ENCODE peak calls at places on chromosome 19, in five cellular contexts. V is AG10803, T is endothelial cell of umbilical vein, E is neural progenitor cell, G is upper lobe of left lung. K is an unnamed sample.

GRCh38 chr19:13019330-13019729 is 24.1 kb downstream of the NFIX start:
- DNase-seq in V (no peak), T (no peak), E (no peak), G (no peak), K (no peak)

GRCh38 chr19:54517483-54517882 is 14.9 kb downstream of the LAIR2 start:
- DNase-seq in V (peak; percentile 1), T (peak; percentile 52), E (peak; percentile 60), G (no peak), K (peak; percentile 68)

GRCh38 chr19:38664503-38665211 is 17.2 kb downstream of the ACTN4 start:
- DNase-seq in V (no peak), T (peak; percentile 23), E (no peak), G (no peak), K (no peak)

GRCh38 chr19:13684021-13684420 is 80.3 kb upstream of the MRI1 start:
- DNase-seq in V (no peak), T (no peak), E (no peak), G (no peak), K (no peak)

GRCh38 chr19:10533656-10534386 is 9.9 kb upstream of the ATG4D start:
- DNase-seq in V (peak; percentile 96), T (peak; percentile 7), E (no peak), G (no peak), K (no peak)

GRCh38 chr19:10858204-10858828 is 10.1 kb downstream of the C19orf38 start:
- DNase-seq in V (no peak), T (peak; percentile 38), E (peak; percentile 72), G (no peak), K (peak; percentile 34)

GRCh38 chr19:45016388-45017314 is 15.4 kb downstream of the RELB start:
- DNase-seq in V (peak; percentile 84), T (peak; percentile 74), E (peak; percentile 79), G (peak; percentile 36), K (peak; percentile 75)

GRCh38 chr19:51803965-51804364 is 9.0 kb downstream of the FPR3 start:
- DNase-seq in V (no peak), T (no peak), E (no peak), G (no peak), K (no peak)

GRCh38 chr19:49890349-49891311 is 6.1 kb downstream of the IL4I1 start:
- DNase-seq in V (no peak), T (no peak), E (peak; percentile 82), G (peak; percentile 53), K (peak; percentile 37)

GRCh38 chr19:10329555-10329954 is 3.8 kb downstream of the RAVER1 start:
- DNase-seq in V (no peak), T (no peak), E (no peak), G (no peak), K (no peak)

GRCh38 chr19:8468761-8469458 is 24.1 kb downstream of the HNRNPM start:
- DNase-seq in V (peak; percentile 63), T (no peak), E (no peak), G (no peak), K (no peak)

GRCh38 chr19:29671393-29672076 is 6.3 kb downstream of the PLEKHF1 start:
- DNase-seq in V (no peak), T (peak; percentile 4), E (no peak), G (peak; percentile 72), K (peak; percentile 81)

GRCh38 chr19:35641515-35642151 is at the start of gene ETV2:
- DNase-seq in V (no peak), T (peak; percentile 40), E (peak; percentile 61), G (peak; percentile 26), K (peak; percentile 47)

GRCh38 chr19:10408511-10409291 is 5.4 kb upstream of the CDC37 start:
- DNase-seq in V (no peak), T (no peak), E (no peak), G (peak; percentile 76), K (peak; percentile 64)

GRCh38 chr19:13047374-13047773 is 52.1 kb downstream of the NFIX start:
- DNase-seq in V (no peak), T (no peak), E (no peak), G (no peak), K (no peak)

GRCh38 chr19:9936151-9937000 is at the start of gene OLFM2:
- DNase-seq in V (no peak), T (no peak), E (peak; percentile 90), G (no peak), K (no peak)

GRCh38 chr19:8811315-8812172 is 20.6 kb downstream of the ZNF558 start:
- DNase-seq in V (peak; percentile 4), T (no peak), E (no peak), G (no peak), K (no peak)

GRCh38 chr19:11457831-11458230 is 22.4 kb downstream of the PRKCSH start:
- DNase-seq in V (no peak), T (no peak), E (no peak), G (no peak), K (no peak)

GRCh38 chr19:47895165-47895782 is 9.2 kb upstream of the SULT2A1 start:
- DNase-seq in V (no peak), T (no peak), E (no peak), G (no peak), K (no peak)

GRCh38 chr19:14091086-14091884 is 734 bp upstream of the SAMD1 start:
- DNase-seq in V (peak; percentile 60), T (peak; percentile 66), E (no peak), G (peak; percentile 81), K (peak; percentile 67)

GRCh38 chr19:54172764-54173699 is at the start of gene TMC4:
- DNase-seq in V (peak; percentile 24), T (no peak), E (no peak), G (peak; percentile 90), K (no peak)

GRCh38 chr19:27865927-27866777 is 1346.8 kb downstream of the UQCRFS1 start:
- DNase-seq in V (no peak), T (no peak), E (no peak), G (no peak), K (no peak)

GRCh38 chr19:32862741-32863140 is 6.8 kb downstream of the SLC7A9 start:
- DNase-seq in V (no peak), T (no peak), E (no peak), G (peak; percentile 0), K (no peak)

GRCh38 chr19:45130888-45131615 is 29.7 kb downstream of the NKPD1 start:
- DNase-seq in V (no peak), T (peak; percentile 6), E (peak; percentile 43), G (no peak), K (no peak)

GRCh38 chr19:29547361-29547960 is 21.7 kb downstream of the VSTM2B start:
- DNase-seq in V (no peak), T (no peak), E (no peak), G (peak; percentile 8), K (no peak)

GRCh38 chr19:48133094-48133493 is 22.5 kb upstream of the PLA2G4C start:
- DNase-seq in V (no peak), T (no peak), E (no peak), G (no peak), K (no peak)

GRCh38 chr19:50362656-50363424 is 2.6 kb downstream of the NAPSA start:
- DNase-seq in V (no peak), T (no peak), E (no peak), G (peak; percentile 72), K (no peak)

DNA sequence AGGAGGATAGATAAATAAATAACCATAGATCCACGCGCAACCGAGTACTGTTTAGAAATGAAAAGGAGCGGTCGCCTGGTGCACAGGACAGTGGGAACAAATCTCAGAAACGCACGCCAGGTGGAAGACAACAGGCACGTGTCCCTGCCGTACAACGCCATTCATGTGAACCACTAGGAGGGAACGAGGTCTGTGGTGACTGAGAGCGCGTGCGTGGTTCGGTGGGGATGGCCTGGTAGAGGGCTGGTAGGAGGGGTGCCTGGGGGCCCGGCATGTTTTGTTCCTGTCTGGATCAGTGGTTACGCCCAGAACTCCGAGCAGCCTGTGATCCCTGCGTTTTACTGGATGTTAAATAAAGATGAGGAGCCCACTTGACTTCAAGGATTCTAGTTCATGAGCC is 111.9 kb downstream of the KDM4B start:
- DNase-seq in V (no peak), T (no peak), E (no peak), G (no peak), K (no peak)
- TF ChIP-seq CTCF in V (no peak), T (no peak), E (no peak), G (no peak), K (no peak)

DNA sequence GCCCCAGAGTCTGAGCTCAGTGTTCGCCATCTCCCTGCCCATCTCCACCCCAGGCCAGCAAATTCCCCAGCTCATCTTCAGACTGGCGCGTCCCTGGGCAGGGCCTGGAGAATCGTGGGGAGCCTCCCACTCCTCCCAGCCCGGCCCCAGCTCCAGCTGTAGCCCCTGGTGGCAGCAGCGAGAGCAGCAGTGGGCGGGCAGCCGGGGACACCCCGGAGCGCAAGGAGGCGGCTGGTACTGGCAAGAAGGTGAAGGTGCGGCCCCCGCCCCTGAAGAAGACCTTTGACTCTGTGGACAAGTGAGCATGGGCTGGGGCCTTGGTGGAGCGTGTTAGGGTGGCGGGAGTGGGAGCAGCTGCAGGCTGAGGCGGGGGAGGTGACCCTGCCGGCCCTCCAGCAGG is 8.4 kb upstream of the PRR19 start:
- DNase-seq in V (no peak), T (no peak), E (peak; percentile 29), G (no peak), K (no peak)
- TF ChIP-seq CTCF in V (no peak), T (peak; percentile 10), E (no peak), G (no peak), K (no peak)

GRCh38 chr19:1717970-1718264 is 35.4 kb upstream of the ONECUT3 start:
- DNase-seq in V (no peak), T (no peak), E (no peak), G (no peak), K (no peak)
- TF ChIP-seq CTCF in V (no peak), T (no peak), E (no peak), G (no peak), K (no peak)

DNA sequence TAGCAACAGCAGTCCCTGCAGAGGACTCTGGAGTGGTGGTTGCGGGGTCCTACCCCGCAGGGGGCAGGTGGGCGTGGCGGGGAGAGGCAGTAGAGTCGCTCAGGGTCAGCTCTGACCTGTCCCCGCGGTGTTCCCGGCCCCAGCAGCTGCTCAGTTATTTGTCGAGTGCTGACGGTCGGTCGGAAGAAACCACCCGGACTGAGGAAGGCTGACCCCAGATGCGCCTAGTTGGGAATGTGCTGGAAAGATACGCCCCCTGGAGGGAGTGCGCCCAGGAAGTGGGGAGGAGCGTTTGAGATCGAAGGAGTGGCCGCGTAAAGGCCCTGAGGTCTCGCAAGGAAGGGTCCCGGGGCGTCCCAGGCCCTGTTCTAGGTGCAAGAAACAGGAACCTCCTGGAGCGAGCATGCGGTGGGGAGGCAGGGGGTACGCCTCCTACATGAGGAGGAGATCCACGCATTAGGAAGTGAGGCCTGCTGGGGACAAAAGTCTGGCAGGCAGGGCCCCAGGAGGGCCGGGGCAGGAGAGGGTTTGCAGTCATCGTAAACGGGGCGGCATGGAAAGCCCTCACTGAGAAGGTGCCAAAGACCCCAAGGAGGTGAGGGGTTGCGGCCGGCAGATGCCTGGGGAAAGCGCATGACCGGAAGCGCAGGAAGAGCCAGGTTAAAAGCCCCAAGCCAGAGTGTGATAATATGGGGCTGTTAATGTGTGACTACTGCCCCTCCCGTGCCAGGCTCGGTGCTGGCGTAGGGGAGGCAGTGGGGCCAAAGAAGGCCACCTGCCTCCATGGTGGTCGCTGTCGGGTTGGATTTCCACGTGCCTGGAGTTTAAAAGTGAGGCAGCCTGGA is 9.1 kb downstream of the CCDC8 start:
- DNase-seq in V (peak; percentile 48), T (no peak), E (peak; percentile 40), G (peak; percentile 40), K (no peak)
- TF ChIP-seq CTCF in V (peak; percentile 49), T (no peak), E (peak; percentile 38), G (no peak), K (no peak)

K was measured in natural killer cell.